ENCODE peak calls at places on chromosomes 6 and 20, in four cellular contexts. One of them, this sample, is unnamed.

GRCh38 chr6:125983246-125983945 is 2.9 kb upstream of the TRMT11 start:
- DNase-seq in left ventricle myocardium inferior: no peak
- DNase-seq in suprapubic skin: no peak
- DNase-seq in CD8-positive, alpha-beta memory T cell: no peak
- DNase-seq in this sample: no peak

GRCh38 chr6:168417660-168418059 is 23.3 kb upstream of the SMOC2 start:
- DNase-seq in left ventricle myocardium inferior: no peak
- DNase-seq in CD8-positive, alpha-beta memory T cell: no peak
- DNase-seq in suprapubic skin: peak
- DNase-seq in this sample: no peak

GRCh38 chr20:36391456-36391855 is 85.3 kb downstream of the DLGAP4 start:
- DNase-seq in CD8-positive, alpha-beta memory T cell: no peak
- DNase-seq in left ventricle myocardium inferior: no peak
- DNase-seq in suprapubic skin: no peak
- DNase-seq in this sample: no peak

GRCh38 chr6:95133578-95133977 is 443.8 kb upstream of the MANEA start:
- DNase-seq in left ventricle myocardium inferior: no peak
- DNase-seq in suprapubic skin: no peak
- DNase-seq in CD8-positive, alpha-beta memory T cell: no peak
- DNase-seq in this sample: no peak

GRCh38 chr20:48224531-48224930 is 439.2 kb upstream of the SULF2 start:
- DNase-seq in CD8-positive, alpha-beta memory T cell: no peak
- DNase-seq in left ventricle myocardium inferior: no peak
- DNase-seq in suprapubic skin: no peak
- DNase-seq in this sample: no peak

GRCh38 chr20:37915434-37915787 is 12.5 kb downstream of the VSTM2L start:
- DNase-seq in CD8-positive, alpha-beta memory T cell: no peak
- DNase-seq in left ventricle myocardium inferior: no peak
- DNase-seq in suprapubic skin: no peak
- DNase-seq in this sample: no peak

GRCh38 chr6:4553387-4553786 is 222.8 kb upstream of the CDYL start:
- DNase-seq in suprapubic skin: no peak
- DNase-seq in CD8-positive, alpha-beta memory T cell: no peak
- DNase-seq in left ventricle myocardium inferior: no peak
- DNase-seq in this sample: no peak

GRCh38 chr20:58652606-58653303 is 1.7 kb downstream of the STX16 start:
- DNase-seq in left ventricle myocardium inferior: no peak
- DNase-seq in CD8-positive, alpha-beta memory T cell: no peak
- DNase-seq in suprapubic skin: no peak
- DNase-seq in this sample: no peak

GRCh38 chr6:75098709-75099108 is 107.1 kb downstream of the COL12A1 start:
- DNase-seq in suprapubic skin: no peak
- DNase-seq in left ventricle myocardium inferior: peak
- DNase-seq in CD8-positive, alpha-beta memory T cell: no peak
- DNase-seq in this sample: no peak

GRCh38 chr6:40671338-40672050 is 84.3 kb upstream of the LRFN2 start:
- DNase-seq in left ventricle myocardium inferior: no peak
- DNase-seq in suprapubic skin: no peak
- DNase-seq in CD8-positive, alpha-beta memory T cell: no peak
- DNase-seq in this sample: no peak

GRCh38 chr6:103455275-103455674 is 1404.4 kb downstream of the HACE1 start:
- DNase-seq in left ventricle myocardium inferior: no peak
- DNase-seq in suprapubic skin: no peak
- DNase-seq in CD8-positive, alpha-beta memory T cell: no peak
- DNase-seq in this sample: no peak

GRCh38 chr6:134363323-134364039 is 45.6 kb upstream of the SGK1 start:
- DNase-seq in left ventricle myocardium inferior: no peak
- DNase-seq in suprapubic skin: no peak
- DNase-seq in CD8-positive, alpha-beta memory T cell: no peak
- DNase-seq in this sample: no peak

GRCh38 chr20:35742741-35743523 is 872 bp upstream of the RBM39 start:
- DNase-seq in left ventricle myocardium inferior: no peak
- DNase-seq in CD8-positive, alpha-beta memory T cell: peak
- DNase-seq in suprapubic skin: no peak
- DNase-seq in this sample: no peak

GRCh38 chr6:56927538-56928453 is 27.1 kb upstream of the BEND6 start:
- DNase-seq in left ventricle myocardium inferior: no peak
- DNase-seq in suprapubic skin: no peak
- DNase-seq in CD8-positive, alpha-beta memory T cell: no peak
- DNase-seq in this sample: no peak

GRCh38 chr6:145043926-145044500 is 691.3 kb downstream of the EPM2A start:
- DNase-seq in CD8-positive, alpha-beta memory T cell: no peak
- DNase-seq in left ventricle myocardium inferior: no peak
- DNase-seq in suprapubic skin: no peak
- DNase-seq in this sample: no peak

GRCh38 chr20:11013801-11014200 is 340.0 kb upstream of the JAG1 start:
- DNase-seq in CD8-positive, alpha-beta memory T cell: no peak
- DNase-seq in left ventricle myocardium inferior: no peak
- DNase-seq in suprapubic skin: no peak
- DNase-seq in this sample: no peak

GRCh38 chr6:116801971-116802370 is 26.9 kb downstream of the GPRC6A start:
- DNase-seq in left ventricle myocardium inferior: no peak
- DNase-seq in CD8-positive, alpha-beta memory T cell: no peak
- DNase-seq in suprapubic skin: no peak
- DNase-seq in this sample: no peak

GRCh38 chr6:159852877-159853276 is 37.9 kb upstream of the MAS1 start:
- DNase-seq in suprapubic skin: peak
- DNase-seq in left ventricle myocardium inferior: no peak
- DNase-seq in CD8-positive, alpha-beta memory T cell: peak
- DNase-seq in this sample: no peak

GRCh38 chr20:56798634-56799033 is 169.5 kb downstream of the TFAP2C start:
- DNase-seq in CD8-positive, alpha-beta memory T cell: no peak
- DNase-seq in left ventricle myocardium inferior: no peak
- DNase-seq in suprapubic skin: no peak
- DNase-seq in this sample: no peak

GRCh38 chr20:19897891-19898290 is 119.3 kb upstream of the NAA20 start:
- DNase-seq in suprapubic skin: no peak
- DNase-seq in left ventricle myocardium inferior: no peak
- DNase-seq in CD8-positive, alpha-beta memory T cell: no peak
- DNase-seq in this sample: no peak

GRCh38 chr20:47400685-47401084 is 44.2 kb upstream of the ZMYND8 start:
- DNase-seq in left ventricle myocardium inferior: no peak
- DNase-seq in suprapubic skin: no peak
- DNase-seq in CD8-positive, alpha-beta memory T cell: no peak
- DNase-seq in this sample: no peak

GRCh38 chr6:127481081-127481480 is 21.9 kb upstream of the KIAA0408 start:
- DNase-seq in CD8-positive, alpha-beta memory T cell: no peak
- DNase-seq in left ventricle myocardium inferior: no peak
- DNase-seq in suprapubic skin: no peak
- DNase-seq in this sample: no peak

GRCh38 chr20:63495771-63496403 is 3.0 kb downstream of the EEF1A2 start:
- DNase-seq in CD8-positive, alpha-beta memory T cell: peak
- DNase-seq in left ventricle myocardium inferior: peak
- DNase-seq in suprapubic skin: no peak
- DNase-seq in this sample: peak

GRCh38 chr6:1586256-1586655 is 23.5 kb upstream of the FOXC1 start:
- DNase-seq in left ventricle myocardium inferior: no peak
- DNase-seq in CD8-positive, alpha-beta memory T cell: no peak
- DNase-seq in suprapubic skin: peak
- DNase-seq in this sample: no peak

GRCh38 chr6:76416821-76417605 is 344.6 kb upstream of the IMPG1 start:
- DNase-seq in suprapubic skin: no peak
- DNase-seq in left ventricle myocardium inferior: no peak
- DNase-seq in CD8-positive, alpha-beta memory T cell: no peak
- DNase-seq in this sample: no peak

GRCh38 chr20:16785221-16785620 is 37.1 kb downstream of the OTOR start:
- DNase-seq in left ventricle myocardium inferior: no peak
- DNase-seq in CD8-positive, alpha-beta memory T cell: no peak
- DNase-seq in suprapubic skin: no peak
- DNase-seq in this sample: no peak

GRCh38 chr6:131819507-131820228 is 11.8 kb downstream of the ENPP1 start:
- DNase-seq in left ventricle myocardium inferior: no peak
- DNase-seq in suprapubic skin: no peak
- DNase-seq in CD8-positive, alpha-beta memory T cell: no peak
- DNase-seq in this sample: no peak

GRCh38 chr20:36645998-36646397 is at the start of gene SLA2:
- DNase-seq in left ventricle myocardium inferior: no peak
- DNase-seq in CD8-positive, alpha-beta memory T cell: peak
- DNase-seq in suprapubic skin: no peak
- DNase-seq in this sample: peak

GRCh38 chr20:57614490-57615471 is 5.4 kb downstream of the ZBP1 start:
- DNase-seq in left ventricle myocardium inferior: no peak
- DNase-seq in suprapubic skin: no peak
- DNase-seq in CD8-positive, alpha-beta memory T cell: no peak
- DNase-seq in this sample: no peak

GRCh38 chr6:139588076-139588639 is 213.7 kb upstream of the CITED2 start:
- DNase-seq in CD8-positive, alpha-beta memory T cell: no peak
- DNase-seq in left ventricle myocardium inferior: no peak
- DNase-seq in suprapubic skin: no peak
- DNase-seq in this sample: no peak

GRCh38 chr20:34190679-34191090 is 50.5 kb upstream of the ASIP start:
- DNase-seq in CD8-positive, alpha-beta memory T cell: peak
- DNase-seq in suprapubic skin: no peak
- DNase-seq in left ventricle myocardium inferior: peak
- DNase-seq in this sample: peak

GRCh38 chr6:12383448-12383847 is 93.3 kb downstream of the EDN1 start:
- DNase-seq in suprapubic skin: no peak
- DNase-seq in CD8-positive, alpha-beta memory T cell: no peak
- DNase-seq in left ventricle myocardium inferior: no peak
- DNase-seq in this sample: no peak

GRCh38 chr6:39844866-39845265 is 52.7 kb downstream of the DAAM2 start:
- DNase-seq in CD8-positive, alpha-beta memory T cell: no peak
- DNase-seq in suprapubic skin: no peak
- DNase-seq in left ventricle myocardium inferior: no peak
- DNase-seq in this sample: no peak

GRCh38 chr20:44360221-44360620 is 4.7 kb downstream of the HNF4A start:
- DNase-seq in CD8-positive, alpha-beta memory T cell: no peak
- DNase-seq in left ventricle myocardium inferior: no peak
- DNase-seq in suprapubic skin: no peak
- DNase-seq in this sample: no peak
- H3K27ac ChIP-seq in CD8-positive, alpha-beta memory T cell: no peak
- H3K27ac ChIP-seq in left ventricle myocardium inferior: no peak
- H3K27ac ChIP-seq in suprapubic skin: no peak
- H3K27ac ChIP-seq in this sample: no peak

GRCh38 chr6:169577236-169577635 is 124.6 kb downstream of the WDR27 start:
- DNase-seq in suprapubic skin: no peak
- DNase-seq in left ventricle myocardium inferior: no peak
- DNase-seq in CD8-positive, alpha-beta memory T cell: no peak
- DNase-seq in this sample: no peak
- H3K4me3 ChIP-seq in suprapubic skin: no peak
- H3K4me3 ChIP-seq in left ventricle myocardium inferior: peak
- H3K4me3 ChIP-seq in CD8-positive, alpha-beta memory T cell: no peak
- H3K4me3 ChIP-seq in this sample: no peak

GRCh38 chr6:27829453-27830211 is 82.6 kb downstream of the OR2B2 start:
- DNase-seq in CD8-positive, alpha-beta memory T cell: no peak
- DNase-seq in left ventricle myocardium inferior: no peak
- DNase-seq in suprapubic skin: no peak
- DNase-seq in this sample: no peak

GRCh38 chr6:27830212-27830664 is 82.0 kb downstream of the OR2B2 start:
- DNase-seq in left ventricle myocardium inferior: no peak
- DNase-seq in CD8-positive, alpha-beta memory T cell: no peak
- DNase-seq in suprapubic skin: no peak
- DNase-seq in this sample: no peak

GRCh38 chr6:27825025-27825823 is 87.0 kb downstream of the OR2B2 start:
- DNase-seq in left ventricle myocardium inferior: no peak
- DNase-seq in CD8-positive, alpha-beta memory T cell: no peak
- DNase-seq in suprapubic skin: no peak
- DNase-seq in this sample: no peak
- H3K27ac ChIP-seq in left ventricle myocardium inferior: peak
- H3K27ac ChIP-seq in CD8-positive, alpha-beta memory T cell: peak
- H3K27ac ChIP-seq in suprapubic skin: peak
- H3K27ac ChIP-seq in this sample: peak

GRCh38 chr6:11042750-11043551 is 1.2 kb downstream of the ELOVL2 start:
- DNase-seq in CD8-positive, alpha-beta memory T cell: no peak
- DNase-seq in suprapubic skin: no peak
- DNase-seq in left ventricle myocardium inferior: no peak
- DNase-seq in this sample: no peak
- H3K4me3 ChIP-seq in CD8-positive, alpha-beta memory T cell: no peak
- H3K4me3 ChIP-seq in suprapubic skin: peak
- H3K4me3 ChIP-seq in left ventricle myocardium inferior: peak
- H3K4me3 ChIP-seq in this sample: peak

GRCh38 chr20:14334306-14334930 is 3.0 kb downstream of the FLRT3 start:
- DNase-seq in CD8-positive, alpha-beta memory T cell: no peak
- DNase-seq in suprapubic skin: no peak
- DNase-seq in left ventricle myocardium inferior: no peak
- DNase-seq in this sample: no peak
- H3K27ac ChIP-seq in CD8-positive, alpha-beta memory T cell: no peak
- H3K27ac ChIP-seq in suprapubic skin: no peak
- H3K27ac ChIP-seq in left ventricle myocardium inferior: no peak
- H3K27ac ChIP-seq in this sample: peak

GRCh38 chr6:113648698-113649097 is 208.4 kb upstream of the MARCKS start:
- DNase-seq in suprapubic skin: no peak
- DNase-seq in CD8-positive, alpha-beta memory T cell: no peak
- DNase-seq in left ventricle myocardium inferior: no peak
- DNase-seq in this sample: no peak

GRCh38 chr6:113649916-113650609 is 207.1 kb upstream of the MARCKS start:
- DNase-seq in CD8-positive, alpha-beta memory T cell: no peak
- DNase-seq in suprapubic skin: no peak
- DNase-seq in left ventricle myocardium inferior: no peak
- DNase-seq in this sample: no peak

GRCh38 chr6:113651120-113651519 is 206.0 kb upstream of the MARCKS start:
- DNase-seq in left ventricle myocardium inferior: peak
- DNase-seq in CD8-positive, alpha-beta memory T cell: no peak
- DNase-seq in suprapubic skin: no peak
- DNase-seq in this sample: no peak

GRCh38 chr6:113650610-113650979 is 206.6 kb upstream of the MARCKS start:
- DNase-seq in suprapubic skin: no peak
- DNase-seq in CD8-positive, alpha-beta memory T cell: no peak
- DNase-seq in left ventricle myocardium inferior: no peak
- DNase-seq in this sample: no peak

GRCh38 chr6:113649276-113649675 is 207.9 kb upstream of the MARCKS start:
- DNase-seq in left ventricle myocardium inferior: no peak
- DNase-seq in suprapubic skin: no peak
- DNase-seq in CD8-positive, alpha-beta memory T cell: no peak
- DNase-seq in this sample: no peak
- H3K4me3 ChIP-seq in left ventricle myocardium inferior: no peak
- H3K4me3 ChIP-seq in suprapubic skin: peak
- H3K4me3 ChIP-seq in CD8-positive, alpha-beta memory T cell: no peak
- H3K4me3 ChIP-seq in this sample: peak

This sample was measured in upper lobe of right lung.